ENCODE peak calls at places on chromosomes 3 and 15, in ten cellular contexts. One of them, this sample, is unnamed.
A peak's percentile ranks its signal among the peaks of the same experiment; 100 is the strongest.

GRCh38 chr3:18445421-18446066 is 20.4 kb upstream of the SATB1 start:
- DNase-seq in neural progenitor cell: peak; percentile 27
- DNase-seq in GM23338: peak; percentile 45
- DNase-seq in left ventricle myocardium superior: no peak
- DNase-seq in CD4-positive, alpha-beta T cell: peak; percentile 90
- DNase-seq in GM23248: no peak
- DNase-seq in astrocyte: no peak
- DNase-seq in lung: no peak
- DNase-seq in hepatic stellate cell: no peak
- DNase-seq in mesenteric fat pad: no peak
- DNase-seq in this sample: no peak

GRCh38 chr15:68512052-68512451 is 66.7 kb upstream of the CORO2B start:
- DNase-seq in neural progenitor cell: no peak
- DNase-seq in hepatic stellate cell: no peak
- DNase-seq in GM23338: no peak
- DNase-seq in astrocyte: no peak
- DNase-seq in GM23248: peak; percentile 36
- DNase-seq in mesenteric fat pad: no peak
- DNase-seq in left ventricle myocardium superior: no peak
- DNase-seq in lung: no peak
- DNase-seq in CD4-positive, alpha-beta T cell: no peak
- DNase-seq in this sample: no peak

GRCh38 chr3:70805044-70805732 is 492.8 kb upstream of the MDFIC2 start:
- DNase-seq in CD4-positive, alpha-beta T cell: no peak
- DNase-seq in astrocyte: peak; percentile 39
- DNase-seq in neural progenitor cell: no peak
- DNase-seq in GM23248: peak; percentile 84
- DNase-seq in left ventricle myocardium superior: no peak
- DNase-seq in hepatic stellate cell: no peak
- DNase-seq in lung: no peak
- DNase-seq in mesenteric fat pad: no peak
- DNase-seq in GM23338: no peak
- DNase-seq in this sample: peak; percentile 32

GRCh38 chr3:68854170-68854569 is 78.2 kb downstream of the TAFA4 start:
- DNase-seq in lung: no peak
- DNase-seq in astrocyte: no peak
- DNase-seq in hepatic stellate cell: no peak
- DNase-seq in left ventricle myocardium superior: no peak
- DNase-seq in GM23338: no peak
- DNase-seq in mesenteric fat pad: no peak
- DNase-seq in GM23248: no peak
- DNase-seq in neural progenitor cell: no peak
- DNase-seq in CD4-positive, alpha-beta T cell: no peak
- DNase-seq in this sample: no peak

GRCh38 chr15:39118510-39118909 is 462.4 kb upstream of the THBS1 start:
- DNase-seq in neural progenitor cell: no peak
- DNase-seq in CD4-positive, alpha-beta T cell: no peak
- DNase-seq in GM23338: no peak
- DNase-seq in GM23248: peak; percentile 95
- DNase-seq in astrocyte: peak; percentile 94
- DNase-seq in lung: no peak
- DNase-seq in left ventricle myocardium superior: no peak
- DNase-seq in hepatic stellate cell: no peak
- DNase-seq in mesenteric fat pad: no peak
- DNase-seq in this sample: no peak

GRCh38 chr3:124730920-124731297 is 657 bp downstream of the UMPS start:
- DNase-seq in neural progenitor cell: no peak
- DNase-seq in GM23248: no peak
- DNase-seq in mesenteric fat pad: no peak
- DNase-seq in astrocyte: no peak
- DNase-seq in hepatic stellate cell: no peak
- DNase-seq in lung: no peak
- DNase-seq in GM23338: no peak
- DNase-seq in CD4-positive, alpha-beta T cell: no peak
- DNase-seq in left ventricle myocardium superior: no peak
- DNase-seq in this sample: no peak

GRCh38 chr3:29695201-29695904 is 414.5 kb downstream of the RBMS3 start:
- DNase-seq in GM23248: peak; percentile 91
- DNase-seq in neural progenitor cell: no peak
- DNase-seq in astrocyte: peak; percentile 73
- DNase-seq in left ventricle myocardium superior: no peak
- DNase-seq in GM23338: no peak
- DNase-seq in CD4-positive, alpha-beta T cell: no peak
- DNase-seq in mesenteric fat pad: no peak
- DNase-seq in lung: no peak
- DNase-seq in hepatic stellate cell: no peak
- DNase-seq in this sample: peak; percentile 97

GRCh38 chr15:95912280-95912625 is 418.2 kb upstream of the NR2F2 start:
- DNase-seq in hepatic stellate cell: no peak
- DNase-seq in CD4-positive, alpha-beta T cell: no peak
- DNase-seq in GM23248: no peak
- DNase-seq in neural progenitor cell: peak; percentile 20
- DNase-seq in mesenteric fat pad: no peak
- DNase-seq in lung: no peak
- DNase-seq in left ventricle myocardium superior: no peak
- DNase-seq in GM23338: peak; percentile 63
- DNase-seq in astrocyte: no peak
- DNase-seq in this sample: no peak

GRCh38 chr3:21273256-21273999 is 477.6 kb downstream of the ZNF385D start:
- DNase-seq in CD4-positive, alpha-beta T cell: no peak
- DNase-seq in GM23248: peak; percentile 65
- DNase-seq in hepatic stellate cell: peak; percentile 9
- DNase-seq in astrocyte: peak; percentile 72
- DNase-seq in left ventricle myocardium superior: no peak
- DNase-seq in mesenteric fat pad: no peak
- DNase-seq in neural progenitor cell: no peak
- DNase-seq in lung: no peak
- DNase-seq in GM23338: no peak
- DNase-seq in this sample: peak; percentile 3

GRCh38 chr15:98884894-98885293 is 122.7 kb downstream of the PGPEP1L start:
- DNase-seq in GM23248: no peak
- DNase-seq in astrocyte: no peak
- DNase-seq in neural progenitor cell: no peak
- DNase-seq in mesenteric fat pad: no peak
- DNase-seq in hepatic stellate cell: no peak
- DNase-seq in GM23338: no peak
- DNase-seq in left ventricle myocardium superior: peak; percentile 45
- DNase-seq in CD4-positive, alpha-beta T cell: no peak
- DNase-seq in lung: no peak
- DNase-seq in this sample: no peak

GRCh38 chr3:126537730-126538281 is 13.9 kb downstream of the CHST13 start:
- DNase-seq in hepatic stellate cell: no peak
- DNase-seq in CD4-positive, alpha-beta T cell: no peak
- DNase-seq in neural progenitor cell: no peak
- DNase-seq in astrocyte: no peak
- DNase-seq in GM23248: peak; percentile 31
- DNase-seq in left ventricle myocardium superior: peak; percentile 29
- DNase-seq in lung: no peak
- DNase-seq in mesenteric fat pad: peak; percentile 69
- DNase-seq in GM23338: no peak
- DNase-seq in this sample: no peak

GRCh38 chr15:50415752-50416404 is 8.3 kb upstream of the USP8 start:
- DNase-seq in lung: no peak
- DNase-seq in hepatic stellate cell: no peak
- DNase-seq in astrocyte: peak; percentile 13
- DNase-seq in GM23338: peak; percentile 32
- DNase-seq in mesenteric fat pad: no peak
- DNase-seq in left ventricle myocardium superior: no peak
- DNase-seq in neural progenitor cell: no peak
- DNase-seq in GM23248: no peak
- DNase-seq in CD4-positive, alpha-beta T cell: no peak
- DNase-seq in this sample: peak; percentile 32

GRCh38 chr3:49602049-49602554 is 47.8 kb downstream of the BSN start:
- DNase-seq in GM23248: no peak
- DNase-seq in left ventricle myocardium superior: no peak
- DNase-seq in CD4-positive, alpha-beta T cell: no peak
- DNase-seq in GM23338: no peak
- DNase-seq in hepatic stellate cell: no peak
- DNase-seq in lung: no peak
- DNase-seq in astrocyte: no peak
- DNase-seq in neural progenitor cell: no peak
- DNase-seq in mesenteric fat pad: peak; percentile 49
- DNase-seq in this sample: no peak

GRCh38 chr3:84487296-84487695 is 471.5 kb upstream of the CADM2 start:
- DNase-seq in left ventricle myocardium superior: no peak
- DNase-seq in mesenteric fat pad: no peak
- DNase-seq in lung: no peak
- DNase-seq in astrocyte: no peak
- DNase-seq in GM23338: peak; percentile 2
- DNase-seq in hepatic stellate cell: no peak
- DNase-seq in GM23248: no peak
- DNase-seq in CD4-positive, alpha-beta T cell: no peak
- DNase-seq in neural progenitor cell: peak; percentile 9
- DNase-seq in this sample: no peak

GRCh38 chr3:55668359-55668758 is 181.3 kb upstream of the WNT5A start:
- DNase-seq in GM23248: no peak
- DNase-seq in GM23338: no peak
- DNase-seq in left ventricle myocardium superior: no peak
- DNase-seq in CD4-positive, alpha-beta T cell: no peak
- DNase-seq in astrocyte: peak; percentile 52
- DNase-seq in neural progenitor cell: no peak
- DNase-seq in hepatic stellate cell: no peak
- DNase-seq in lung: no peak
- DNase-seq in mesenteric fat pad: no peak
- DNase-seq in this sample: peak; percentile 52

GRCh38 chr15:92714071-92714456 is 58.5 kb upstream of the FAM174B start:
- DNase-seq in lung: no peak
- DNase-seq in mesenteric fat pad: no peak
- DNase-seq in CD4-positive, alpha-beta T cell: no peak
- DNase-seq in GM23248: peak; percentile 66
- DNase-seq in GM23338: peak; percentile 80
- DNase-seq in hepatic stellate cell: peak; percentile 39
- DNase-seq in astrocyte: peak; percentile 47
- DNase-seq in neural progenitor cell: peak; percentile 67
- DNase-seq in left ventricle myocardium superior: peak; percentile 32
- DNase-seq in this sample: peak; percentile 26

GRCh38 chr3:169699070-169699469 is 35.6 kb upstream of the MECOM start:
- DNase-seq in neural progenitor cell: no peak
- DNase-seq in mesenteric fat pad: no peak
- DNase-seq in astrocyte: peak; percentile 26
- DNase-seq in hepatic stellate cell: no peak
- DNase-seq in left ventricle myocardium superior: no peak
- DNase-seq in GM23248: no peak
- DNase-seq in lung: no peak
- DNase-seq in CD4-positive, alpha-beta T cell: no peak
- DNase-seq in GM23338: no peak
- DNase-seq in this sample: no peak

This sample was measured in amniotic epithelial cell.